ENCODE peak calls at places on chromosome 16, in six cellular contexts. One of them, this sample, is unnamed.

GRCh38 chr16:88686439-88687253 is at the start of gene SNAI3:
- DNase-seq in mammary epithelial cell: peak; percentile 75
- DNase-seq in MM.1S: peak; percentile 78
- DNase-seq in IMR-90: peak; percentile 24
- DNase-seq in H1: peak; percentile 98
- DNase-seq in BJ: no peak
- DNase-seq in this sample: peak; percentile 94

GRCh38 chr16:67281536-67282446 is 2.5 kb downstream of the PLEKHG4 start:
- DNase-seq in H1: no peak
- DNase-seq in MM.1S: no peak
- DNase-seq in BJ: no peak
- DNase-seq in IMR-90: no peak
- DNase-seq in mammary epithelial cell: no peak
- DNase-seq in this sample: no peak

GRCh38 chr16:67396159-67396774 is 3.0 kb upstream of the TPPP3 start:
- DNase-seq in IMR-90: peak; percentile 78
- DNase-seq in H1: peak; percentile 80
- DNase-seq in BJ: peak; percentile 53
- DNase-seq in mammary epithelial cell: peak; percentile 90
- DNase-seq in MM.1S: peak; percentile 47
- DNase-seq in this sample: no peak

GRCh38 chr16:12341966-12342365 is 365.4 kb downstream of the SNX29 start:
- DNase-seq in BJ: no peak
- DNase-seq in MM.1S: no peak
- DNase-seq in mammary epithelial cell: peak; percentile 56
- DNase-seq in H1: no peak
- DNase-seq in IMR-90: peak; percentile 31
- DNase-seq in this sample: no peak

GRCh38 chr16:88811600-88811849 is 203 bp downstream of the APRT start:
- DNase-seq in MM.1S: no peak
- DNase-seq in mammary epithelial cell: no peak
- DNase-seq in BJ: no peak
- DNase-seq in IMR-90: no peak
- DNase-seq in H1: no peak
- DNase-seq in this sample: no peak

GRCh38 chr16:81623365-81624102 is 155.6 kb upstream of the PLCG2 start:
- DNase-seq in MM.1S: peak; percentile 65
- DNase-seq in H1: no peak
- DNase-seq in BJ: no peak
- DNase-seq in IMR-90: peak; percentile 43
- DNase-seq in mammary epithelial cell: peak; percentile 60
- DNase-seq in this sample: no peak

GRCh38 chr16:76303637-76304314 is 26.6 kb downstream of the CNTNAP4 start:
- DNase-seq in IMR-90: no peak
- DNase-seq in BJ: no peak
- DNase-seq in MM.1S: peak; percentile 7
- DNase-seq in H1: no peak
- DNase-seq in mammary epithelial cell: no peak
- DNase-seq in this sample: no peak

GRCh38 chr16:68961778-68962402 is 118.6 kb downstream of the TANGO6 start:
- DNase-seq in mammary epithelial cell: no peak
- DNase-seq in MM.1S: no peak
- DNase-seq in H1: no peak
- DNase-seq in IMR-90: no peak
- DNase-seq in BJ: no peak
- DNase-seq in this sample: no peak

GRCh38 chr16:9119795-9120194 is 28.4 kb downstream of the HAPSTR1 start:
- DNase-seq in H1: no peak
- DNase-seq in MM.1S: no peak
- DNase-seq in mammary epithelial cell: no peak
- DNase-seq in IMR-90: peak; percentile 84
- DNase-seq in BJ: peak; percentile 77
- DNase-seq in this sample: no peak

GRCh38 chr16:50516401-50516800 is 31.8 kb upstream of the NKD1 start:
- DNase-seq in MM.1S: no peak
- DNase-seq in mammary epithelial cell: no peak
- DNase-seq in H1: no peak
- DNase-seq in BJ: no peak
- DNase-seq in IMR-90: no peak
- DNase-seq in this sample: no peak

GRCh38 chr16:69055003-69055402 is 50.5 kb upstream of the HAS3 start:
- DNase-seq in MM.1S: no peak
- DNase-seq in H1: no peak
- DNase-seq in BJ: no peak
- DNase-seq in IMR-90: peak; percentile 80
- DNase-seq in mammary epithelial cell: no peak
- DNase-seq in this sample: no peak

GRCh38 chr16:51553910-51554309 is 402.8 kb upstream of the SALL1 start:
- DNase-seq in H1: no peak
- DNase-seq in MM.1S: no peak
- DNase-seq in BJ: no peak
- DNase-seq in IMR-90: peak; percentile 65
- DNase-seq in mammary epithelial cell: peak; percentile 68
- DNase-seq in this sample: no peak

GRCh38 chr16:65038125-65038524 is 83.7 kb downstream of the CDH11 start:
- DNase-seq in mammary epithelial cell: no peak
- DNase-seq in IMR-90: peak; percentile 59
- DNase-seq in BJ: no peak
- DNase-seq in MM.1S: no peak
- DNase-seq in H1: no peak
- DNase-seq in this sample: no peak

GRCh38 chr16:81275795-81276194 is 37.3 kb downstream of the BCO1 start:
- DNase-seq in mammary epithelial cell: no peak
- DNase-seq in H1: no peak
- DNase-seq in IMR-90: no peak
- DNase-seq in MM.1S: no peak
- DNase-seq in BJ: no peak
- DNase-seq in this sample: no peak

GRCh38 chr16:55569025-55569424 is 2.5 kb downstream of the CAPNS2 start:
- DNase-seq in H1: no peak
- DNase-seq in MM.1S: no peak
- DNase-seq in IMR-90: peak; percentile 24
- DNase-seq in mammary epithelial cell: peak; percentile 57
- DNase-seq in BJ: no peak
- DNase-seq in this sample: no peak

GRCh38 chr16:30896890-30897730 is 696 bp downstream of the CTF1 start:
- DNase-seq in IMR-90: peak; percentile 87
- DNase-seq in mammary epithelial cell: peak; percentile 74
- DNase-seq in BJ: peak; percentile 45
- DNase-seq in H1: peak; percentile 86
- DNase-seq in MM.1S: peak; percentile 84
- DNase-seq in this sample: peak; percentile 66

GRCh38 chr16:31477220-31478216 is 5.4 kb upstream of the SLC5A2 start:
- DNase-seq in H1: peak; percentile 86
- DNase-seq in BJ: no peak
- DNase-seq in IMR-90: no peak
- DNase-seq in mammary epithelial cell: no peak
- DNase-seq in MM.1S: peak; percentile 17
- DNase-seq in this sample: peak; percentile 42

GRCh38 chr16:31474173-31474714 is 2.3 kb downstream of the TGFB1I1 start:
- DNase-seq in IMR-90: peak; percentile 90
- DNase-seq in H1: no peak
- DNase-seq in BJ: peak; percentile 63
- DNase-seq in mammary epithelial cell: no peak
- DNase-seq in MM.1S: no peak
- DNase-seq in this sample: no peak

GRCh38 chr16:228151-228855 is 946 bp downstream of the LUC7L start:
- DNase-seq in mammary epithelial cell: peak; percentile 32
- DNase-seq in H1: no peak
- DNase-seq in BJ: no peak
- DNase-seq in IMR-90: peak; percentile 10
- DNase-seq in MM.1S: peak; percentile 41
- DNase-seq in this sample: no peak

GRCh38 chr16:14364386-14365199 is 265.5 kb downstream of the PARN start:
- DNase-seq in BJ: peak; percentile 88
- DNase-seq in IMR-90: peak; percentile 89
- DNase-seq in mammary epithelial cell: no peak
- DNase-seq in MM.1S: no peak
- DNase-seq in H1: no peak
- DNase-seq in this sample: no peak

GRCh38 chr16:89193576-89194293 is 6.6 kb downstream of the SLC22A31 start:
- DNase-seq in H1: peak; percentile 60
- DNase-seq in MM.1S: no peak
- DNase-seq in BJ: no peak
- DNase-seq in mammary epithelial cell: no peak
- DNase-seq in IMR-90: no peak
- DNase-seq in this sample: no peak

GRCh38 chr16:745739-746138 is 4.9 kb upstream of the CIAO3 start:
- DNase-seq in mammary epithelial cell: no peak
- DNase-seq in H1: peak; percentile 85
- DNase-seq in MM.1S: peak; percentile 48
- DNase-seq in IMR-90: no peak
- DNase-seq in BJ: no peak
- DNase-seq in this sample: no peak

GRCh38 chr16:46916980-46917379 is 32.8 kb downstream of the GPT2 start:
- DNase-seq in H1: no peak
- DNase-seq in IMR-90: peak; percentile 15
- DNase-seq in MM.1S: no peak
- DNase-seq in BJ: no peak
- DNase-seq in mammary epithelial cell: no peak
- DNase-seq in this sample: no peak

GRCh38 chr16:56201030-56201429 is 9.7 kb downstream of the GNAO1 start:
- DNase-seq in BJ: no peak
- DNase-seq in IMR-90: no peak
- DNase-seq in H1: no peak
- DNase-seq in MM.1S: no peak
- DNase-seq in mammary epithelial cell: no peak
- DNase-seq in this sample: no peak

DNA sequence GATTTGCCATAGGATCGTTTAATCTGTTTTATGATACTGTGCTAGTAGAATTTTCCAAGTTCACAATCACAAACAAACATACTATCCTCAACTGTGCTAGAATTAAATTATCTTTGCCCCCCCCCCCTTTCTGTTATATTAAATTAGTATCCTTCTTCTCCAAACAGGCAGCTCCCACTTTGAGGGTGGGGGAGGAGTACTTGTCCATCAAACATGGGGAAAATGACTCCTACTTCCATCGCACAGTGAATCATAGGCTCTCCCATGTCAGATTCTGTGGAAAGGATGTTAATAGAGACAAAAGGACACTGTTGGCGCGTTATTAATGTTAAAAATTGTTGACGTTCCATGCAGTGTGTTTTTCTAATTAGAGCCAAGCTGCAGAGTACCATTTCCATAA is 104.5 kb downstream of the RBFOX1 start:
- DNase-seq in MM.1S: no peak
- DNase-seq in BJ: no peak
- DNase-seq in IMR-90: no peak
- DNase-seq in H1: no peak
- DNase-seq in mammary epithelial cell: no peak
- DNase-seq in this sample: no peak
- TF ChIP-seq CTCF in MM.1S: no peak
- TF ChIP-seq CTCF in BJ: no peak
- TF ChIP-seq CTCF in IMR-90: no peak
- TF ChIP-seq CTCF in H1: no peak
- TF ChIP-seq CTCF in mammary epithelial cell: no peak
- TF ChIP-seq CTCF in this sample: no peak

DNA sequence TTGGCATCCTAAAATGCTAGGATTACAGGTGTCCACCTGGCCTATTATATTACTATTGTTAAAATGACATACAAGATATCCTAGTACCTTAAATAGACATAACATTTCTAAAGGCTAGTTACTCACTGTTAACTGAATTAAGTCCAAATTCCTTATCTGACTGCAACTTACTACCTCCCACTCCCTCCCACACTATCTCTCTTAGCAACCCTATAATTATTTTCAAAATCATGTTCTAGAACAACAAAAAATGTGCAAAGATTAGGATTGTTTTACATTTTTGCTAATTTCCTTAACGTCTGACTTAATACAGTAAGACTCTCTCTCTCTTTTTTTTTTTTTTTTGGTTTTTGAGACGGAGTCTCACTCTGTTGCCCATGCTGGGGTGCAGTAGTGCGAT is 2.2 kb upstream of the ATF7IP2 start:
- DNase-seq in BJ: no peak
- DNase-seq in MM.1S: no peak
- DNase-seq in H1: no peak
- DNase-seq in IMR-90: no peak
- DNase-seq in mammary epithelial cell: no peak
- DNase-seq in this sample: no peak
- TF ChIP-seq CTCF in BJ: no peak
- TF ChIP-seq CTCF in MM.1S: no peak
- TF ChIP-seq CTCF in H1: no peak
- TF ChIP-seq CTCF in IMR-90: no peak
- TF ChIP-seq CTCF in mammary epithelial cell: no peak
- TF ChIP-seq CTCF in this sample: no peak

GRCh38 chr16:10947211-10947787 is 2.9 kb downstream of the CLEC16A start:
- DNase-seq in H1: no peak
- DNase-seq in BJ: no peak
- DNase-seq in MM.1S: no peak
- DNase-seq in mammary epithelial cell: no peak
- DNase-seq in IMR-90: no peak
- DNase-seq in this sample: no peak
- TF ChIP-seq CTCF in H1: no peak
- TF ChIP-seq CTCF in BJ: no peak
- TF ChIP-seq CTCF in MM.1S: no peak
- TF ChIP-seq CTCF in mammary epithelial cell: no peak
- TF ChIP-seq CTCF in IMR-90: no peak
- TF ChIP-seq CTCF in this sample: no peak

GRCh38 chr16:27368358-27368722 is 33.6 kb upstream of the IL21R start:
- DNase-seq in H1: no peak
- DNase-seq in mammary epithelial cell: no peak
- DNase-seq in BJ: no peak
- DNase-seq in MM.1S: no peak
- DNase-seq in IMR-90: no peak
- DNase-seq in this sample: no peak
- TF ChIP-seq CTCF in H1: no peak
- TF ChIP-seq CTCF in mammary epithelial cell: no peak
- TF ChIP-seq CTCF in BJ: no peak
- TF ChIP-seq CTCF in MM.1S: no peak
- TF ChIP-seq CTCF in IMR-90: no peak
- TF ChIP-seq CTCF in this sample: no peak

GRCh38 chr16:85605051-85605911 is 7.8 kb upstream of the GSE1 start:
- DNase-seq in BJ: no peak
- DNase-seq in MM.1S: no peak
- DNase-seq in H1: no peak
- DNase-seq in mammary epithelial cell: no peak
- DNase-seq in IMR-90: no peak
- DNase-seq in this sample: no peak
- TF ChIP-seq CTCF in BJ: no peak
- TF ChIP-seq CTCF in MM.1S: no peak
- TF ChIP-seq CTCF in H1: no peak
- TF ChIP-seq CTCF in mammary epithelial cell: no peak
- TF ChIP-seq CTCF in IMR-90: no peak
- TF ChIP-seq CTCF in this sample: no peak